ENCODE peak calls at places on chromosomes 3 and 15, in ten cellular contexts. F is cardiac muscle cell; I is CD8-positive, alpha-beta T cell; E is stomach; T is fibroblast of lung; D is hepatocyte; X is transverse colon; C is kidney; P is uterus; R is psoas muscle. J is an unnamed sample. For H3K4me1, the result is how much of the 10 kb centered on the place peaks cover.

GRCh38 chr3:132311860-132312259 is 5.3 kb upstream of the ACP3 start:
- DNase-seq in F (no peak), I (no peak), E (no peak), T (peak), D (peak), X (no peak), C (no peak), P (no peak), R (no peak), J (no peak)

GRCh38 chr3:176693416-176693815 is 503.9 kb downstream of the TBL1XR1 start:
- DNase-seq in F (peak), I (no peak), E (no peak), T (peak), D (no peak), X (no peak), C (no peak), P (no peak), R (no peak), J (no peak)

GRCh38 chr15:48090666-48091065 is 30.1 kb upstream of the SLC24A5 start:
- DNase-seq in F (no peak), I (no peak), E (no peak), T (no peak), D (no peak), X (no peak), C (no peak), P (no peak), R (no peak), J (no peak)

GRCh38 chr3:144756704-144757440 is 785.2 kb downstream of the DIPK2A start:
- DNase-seq in F (no peak), I (no peak), E (no peak), T (no peak), D (no peak), X (no peak), C (no peak), P (no peak), R (no peak), J (no peak)

GRCh38 chr15:64180235-64180824 is 17.5 kb upstream of the PPIB start:
- DNase-seq in F (peak), I (no peak), E (no peak), T (no peak), D (no peak), X (no peak), C (no peak), P (no peak), R (no peak), J (no peak)

GRCh38 chr3:69890691-69891090 is 108.8 kb upstream of the SAMMSON start:
- DNase-seq in F (no peak), I (no peak), E (no peak), T (no peak), D (no peak), X (no peak), C (no peak), P (no peak), R (no peak), J (no peak)

GRCh38 chr3:12662593-12663310 is 1.2 kb downstream of the RAF1 start:
- DNase-seq in F (peak), I (peak), E (peak), T (peak), D (peak), X (peak), C (peak), P (no peak), R (peak), J (peak)

GRCh38 chr15:36415643-36416042 is 163.8 kb upstream of the CDIN1 start:
- DNase-seq in F (no peak), I (no peak), E (no peak), T (peak), D (peak), X (no peak), C (no peak), P (no peak), R (no peak), J (no peak)

GRCh38 chr3:36595531-36595930 is 168.8 kb downstream of the DCLK3 start:
- DNase-seq in F (no peak), I (no peak), E (no peak), T (no peak), D (no peak), X (no peak), C (no peak), P (no peak), R (no peak), J (no peak)

GRCh38 chr3:19931180-19931692 is 2.8 kb downstream of the EFHB start:
- DNase-seq in F (no peak), I (no peak), E (no peak), T (no peak), D (no peak), X (no peak), C (no peak), P (no peak), R (no peak), J (no peak)

GRCh38 chr15:74763416-74763815 is 14.8 kb downstream of the CYP1A2 start:
- DNase-seq in F (no peak), I (no peak), E (no peak), T (no peak), D (peak), X (no peak), C (no peak), P (no peak), R (peak), J (no peak)

GRCh38 chr15:99651023-99651807 is 82.0 kb downstream of the LYSMD4 start:
- DNase-seq in F (no peak), I (no peak), E (no peak), T (peak), D (no peak), X (no peak), C (no peak), P (no peak), R (no peak), J (no peak)

GRCh38 chr15:92974183-92974915 is 74.2 kb downstream of the CHD2 start:
- DNase-seq in F (peak), I (no peak), E (no peak), T (no peak), D (no peak), X (no peak), C (no peak), P (no peak), R (no peak), J (no peak)

GRCh38 chr15:92963794-92964193 is 63.7 kb downstream of the CHD2 start:
- DNase-seq in F (no peak), I (no peak), E (no peak), T (no peak), D (no peak), X (no peak), C (no peak), P (no peak), R (no peak), J (no peak)

GRCh38 chr15:92971081-92971480 is 71.0 kb downstream of the CHD2 start:
- DNase-seq in F (no peak), I (no peak), E (no peak), T (no peak), D (no peak), X (no peak), C (no peak), P (no peak), R (no peak), J (no peak)

GRCh38 chr15:92970656-92971055 is 70.5 kb downstream of the CHD2 start:
- DNase-seq in F (no peak), I (no peak), E (no peak), T (no peak), D (no peak), X (no peak), C (no peak), P (no peak), R (no peak), J (no peak)

GRCh38 chr15:92968926-92969664 is 69.0 kb downstream of the CHD2 start:
- DNase-seq in F (no peak), I (no peak), E (no peak), T (no peak), D (no peak), X (no peak), C (no peak), P (no peak), R (no peak), J (no peak)
- TF ChIP-seq CTCF in F (no peak), I (no peak), E (no peak), T (peak), D (peak), X (no peak), C (no peak), P (no peak), R (no peak), J (no peak)

DNA sequence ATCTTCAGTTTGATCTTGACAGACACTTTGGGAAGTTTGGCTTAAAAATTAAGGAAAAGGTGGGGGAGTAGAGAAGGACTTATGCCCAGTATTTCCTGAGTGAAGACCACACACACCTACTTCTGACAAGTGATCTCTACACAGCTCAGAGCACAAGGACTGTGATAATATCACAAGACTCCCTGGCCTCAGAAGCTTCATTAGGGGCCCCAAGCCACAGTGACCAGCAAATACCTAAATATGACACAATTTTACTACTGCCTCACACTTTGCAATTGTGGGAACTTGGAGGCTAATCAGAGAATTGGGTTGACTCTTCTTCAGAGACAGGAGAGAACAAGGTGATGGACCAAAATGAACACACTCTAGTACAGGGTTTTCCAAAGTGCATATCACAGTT is 2.6 kb downstream of the ILDR1 start:
- DNase-seq in F (no peak), I (no peak), E (no peak), T (no peak), D (no peak), X (no peak), C (no peak), P (no peak), R (no peak), J (no peak)
- H3K4me1 ChIP-seq in F (under half), I (under half), E (under half), T (under half), D (under half), X (under half), C (under half), P (under half), R (under half), J (under half)

DNA sequence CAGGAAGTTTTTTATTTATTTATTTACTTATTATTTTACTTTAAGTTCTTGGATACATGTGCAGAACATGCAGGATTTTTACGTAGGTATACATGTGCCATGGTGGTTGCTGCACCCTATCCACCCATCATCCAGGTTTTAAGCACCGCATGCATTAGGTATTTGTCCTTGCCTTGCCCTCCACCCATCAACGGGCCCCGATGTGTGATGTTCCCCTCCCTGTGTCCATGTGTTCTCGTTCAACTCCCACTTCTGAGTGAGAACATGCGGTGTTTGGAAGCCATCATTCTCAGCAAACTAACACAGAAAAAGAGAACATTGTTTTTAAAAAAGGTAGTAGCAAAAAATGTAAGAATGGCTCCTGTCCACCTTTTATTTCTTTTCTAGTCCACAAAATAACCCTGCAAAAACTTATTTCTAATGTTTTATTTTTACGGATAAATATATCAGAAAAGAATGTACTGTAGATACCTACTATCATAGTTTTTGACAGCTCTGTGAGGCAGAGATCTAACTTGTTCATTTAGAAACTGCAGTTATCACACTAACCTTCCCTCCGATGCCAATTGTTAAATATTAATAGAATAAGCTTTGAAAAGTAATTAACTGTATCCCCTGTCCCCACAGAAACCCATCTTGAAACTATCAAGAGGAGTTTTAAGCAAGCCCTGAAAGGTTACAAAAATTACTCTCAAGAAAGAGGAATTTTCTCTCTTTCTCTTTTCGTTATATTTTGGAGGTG is 189.2 kb downstream of the LPP start:
- DNase-seq in F (no peak), I (no peak), E (no peak), T (no peak), D (no peak), X (no peak), C (no peak), P (no peak), R (no peak), J (no peak)
- H3K27ac ChIP-seq in F (peak), I (no peak), E (no peak), T (no peak), D (no peak), X (no peak), C (no peak), P (peak), R (peak), J (no peak)

DNA sequence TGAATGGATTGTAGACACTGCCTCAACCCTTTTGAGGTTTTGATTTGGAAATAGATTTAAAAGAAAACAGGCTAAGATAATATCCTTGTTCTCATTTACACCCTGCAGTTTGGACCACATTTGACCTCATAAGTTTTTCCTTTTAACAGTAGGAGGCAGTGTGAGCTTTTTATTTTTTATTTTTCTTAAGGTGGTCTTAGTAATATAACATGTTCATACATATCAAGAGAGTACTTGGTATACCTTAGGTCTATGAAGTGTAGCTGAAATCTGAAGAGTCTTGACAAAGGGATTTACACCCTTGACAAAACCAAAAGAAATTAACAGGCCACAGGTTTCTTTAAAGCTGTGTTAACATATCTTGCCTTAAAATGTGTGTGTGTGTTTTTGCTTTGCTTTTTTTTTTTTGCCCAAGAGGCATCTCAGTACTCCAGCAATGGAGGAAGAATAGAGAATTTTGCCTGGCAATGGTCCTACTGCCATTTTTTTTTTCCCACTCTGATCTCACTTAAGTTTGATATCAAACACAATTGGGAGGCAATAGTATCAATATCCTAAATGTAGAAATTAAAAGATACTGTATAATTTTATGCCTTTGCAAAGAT is 3.3 kb downstream of the RAP2B start:
- DNase-seq in F (no peak), I (no peak), E (no peak), T (peak), D (no peak), X (no peak), C (no peak), P (no peak), R (no peak), J (no peak)
- TF ChIP-seq CTCF in F (peak), I (peak), E (no peak), T (peak), D (peak), X (no peak), C (no peak), P (peak), R (no peak), J (peak)

DNA sequence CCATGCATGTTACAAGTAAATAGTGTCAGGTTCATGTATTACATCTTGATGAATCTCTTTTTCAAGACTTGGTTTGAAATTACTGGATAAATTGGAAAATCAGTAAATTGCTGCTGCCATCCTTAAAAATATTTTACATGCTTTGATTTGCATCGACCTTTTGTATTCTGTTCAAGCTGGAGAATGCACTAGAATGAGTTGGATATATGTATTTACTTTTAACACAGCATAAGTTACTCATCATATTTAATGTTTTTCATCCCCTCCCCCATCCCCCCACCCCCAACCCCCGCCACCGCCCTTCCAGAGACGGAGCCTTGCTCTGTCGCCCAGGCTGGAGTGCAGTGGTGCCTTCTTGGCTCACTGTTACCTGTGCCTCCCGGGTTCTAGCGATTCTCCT is 16.8 kb downstream of the UBE2E1 start:
- DNase-seq in F (no peak), I (no peak), E (no peak), T (no peak), D (no peak), X (no peak), C (no peak), P (no peak), R (no peak), J (no peak)
- H3K4me1 ChIP-seq in F (under half), I (under half), E (under half), T (under half), D (under half), X (half or more), C (under half), P (under half), R (half or more), J (under half)

GRCh38 chr15:63028442-63029110 is 14.0 kb upstream of the TPM1 start:
- DNase-seq in F (no peak), I (no peak), E (no peak), T (no peak), D (no peak), X (no peak), C (no peak), P (no peak), R (no peak), J (peak)
- H3K27ac ChIP-seq in F (no peak), I (no peak), E (no peak), T (no peak), D (no peak), X (no peak), C (no peak), P (no peak), R (no peak), J (peak)

DNA sequence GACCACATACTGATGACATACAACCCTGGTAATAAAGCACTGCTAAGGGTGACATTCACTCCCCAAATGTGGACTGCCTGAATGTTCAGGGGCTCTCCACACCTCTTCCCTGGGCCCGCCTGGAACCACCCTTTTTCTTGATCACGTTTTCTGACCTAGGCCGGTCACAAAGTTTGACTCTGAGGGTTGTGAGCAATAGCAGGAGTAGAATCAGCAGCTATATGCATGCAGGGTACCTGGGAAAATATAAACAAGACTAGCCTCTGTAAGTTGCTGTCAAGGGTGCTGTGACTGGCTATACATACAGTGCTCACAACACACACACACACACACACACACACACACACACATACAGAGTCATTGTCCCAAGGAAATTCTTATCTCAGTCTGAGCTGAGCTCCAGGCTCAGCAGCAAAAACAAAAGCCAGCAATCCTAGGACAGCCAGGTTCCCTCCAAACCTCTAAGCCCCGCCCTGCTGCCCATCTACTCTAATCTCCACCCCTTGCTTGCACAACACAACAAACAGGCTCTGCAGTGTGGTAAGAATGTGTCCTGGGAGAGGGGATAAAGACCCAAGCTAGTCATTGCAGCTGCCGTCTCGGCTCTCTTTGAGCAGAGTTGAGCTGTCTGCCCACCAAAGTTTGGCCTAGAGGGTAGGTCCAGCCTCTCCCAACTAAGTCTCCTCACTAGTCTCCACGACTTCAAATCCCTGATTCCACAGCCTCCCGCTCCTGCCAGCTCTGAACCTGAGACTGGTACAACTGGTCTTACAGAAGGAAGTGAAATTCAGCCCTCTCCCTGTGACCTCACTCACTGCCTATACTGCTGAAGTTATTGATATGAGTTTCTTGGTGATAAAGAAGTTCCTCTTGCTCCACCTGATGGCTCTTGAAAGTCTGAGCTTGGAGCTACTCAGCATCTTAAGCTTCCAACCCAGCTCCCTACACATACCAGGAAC is 2.2 kb downstream of the BMF start:
- DNase-seq in F (peak), I (no peak), E (peak), T (peak), D (peak), X (peak), C (no peak), P (peak), R (peak), J (peak)
- TF ChIP-seq CTCF in F (no peak), I (no peak), E (peak), T (no peak), D (peak), X (no peak), C (no peak), P (no peak), R (no peak), J (no peak)

J was measured in colonic mucosa.